ENCODE peak calls at places on chromosomes 6 and 20, in eight cellular contexts. F, W, L, Z, J, G, D and X are unnamed samples.

GRCh38 chr20:63226020-63226943 is 9.4 kb upstream of the BIRC7 start:
- DNase-seq in F (no peak), W (no peak), L (no peak), Z (no peak), J (no peak), G (no peak), D (no peak), X (no peak)

GRCh38 chr6:1312444-1313363 is 806 bp downstream of the FOXQ1 start:
- DNase-seq in F (no peak), W (peak; percentile 13), L (no peak), Z (peak; percentile 54), J (peak; percentile 12), G (no peak), D (no peak), X (no peak)

GRCh38 chr6:11132191-11132590 is 20.7 kb upstream of the ERVFRD-1 start:
- DNase-seq in F (no peak), W (no peak), L (peak; percentile 22), Z (no peak), J (no peak), G (no peak), D (no peak), X (no peak)

GRCh38 chr20:37898301-37899104 is 4.4 kb upstream of the VSTM2L start:
- DNase-seq in F (no peak), W (peak; percentile 19), L (no peak), Z (no peak), J (no peak), G (no peak), D (no peak), X (no peak)

GRCh38 chr6:35664945-35665344 is 23.8 kb downstream of the FKBP5 start:
- DNase-seq in F (no peak), W (no peak), L (no peak), Z (no peak), J (no peak), G (no peak), D (no peak), X (no peak)

GRCh38 chr20:19726126-19726525 is 31.9 kb upstream of the RIN2 start:
- DNase-seq in F (no peak), W (no peak), L (no peak), Z (no peak), J (no peak), G (no peak), D (no peak), X (no peak)

GRCh38 chr6:156685823-156686428 is 91.3 kb upstream of the ARID1B start:
- DNase-seq in F (no peak), W (no peak), L (no peak), Z (no peak), J (no peak), G (no peak), D (peak; percentile 7), X (no peak)

GRCh38 chr6:147154454-147154853 is 49.8 kb upstream of the STXBP5 start:
- DNase-seq in F (no peak), W (no peak), L (no peak), Z (no peak), J (no peak), G (no peak), D (no peak), X (no peak)

GRCh38 chr6:44535446-44535845 is 147.9 kb downstream of the CDC5L start:
- DNase-seq in F (no peak), W (no peak), L (no peak), Z (no peak), J (no peak), G (no peak), D (no peak), X (no peak)

GRCh38 chr20:663315-664090 is 10.5 kb upstream of the SRXN1 start:
- DNase-seq in F (peak; percentile 70), W (no peak), L (no peak), Z (no peak), J (no peak), G (peak; percentile 32), D (no peak), X (no peak)

GRCh38 chr20:39645130-39645529 is 683.0 kb downstream of the DHX35 start:
- DNase-seq in F (no peak), W (no peak), L (no peak), Z (no peak), J (no peak), G (no peak), D (no peak), X (no peak)

GRCh38 chr6:119284861-119285521 is 64.6 kb downstream of the MAN1A1 start:
- DNase-seq in F (no peak), W (peak; percentile 38), L (no peak), Z (no peak), J (no peak), G (no peak), D (no peak), X (no peak)

GRCh38 chr6:36743032-36743431 is 45.4 kb downstream of the RAB44 start:
- DNase-seq in F (no peak), W (no peak), L (no peak), Z (no peak), J (no peak), G (no peak), D (no peak), X (no peak)